ENCODE peak calls at places on chromosomes 13 and 19, in ten cellular contexts. M is LHCN-M2; N is GM12864; W is AG04450; D is NCI-H2227 treated with DMSO at 0.1 percent for 48 hours; K is T-helper 2 cell; P is stimulated activated CD4-positive, alpha-beta T cell treated with anti-CD3 and anti-CD28 coated beads, Interleukin-12 subunit alpha, Interleukin-12 subunit beta, amount 100 ng/mL, for 48 hours; L is A172; Z is activated CD4-positive, alpha-beta memory T cell treated with anti-CD3 and anti-CD28 coated beads, Interleukin-2, amount 10 ng/mL, durations not matched to agents 7 days and 5 days; T is iris pigment epithelial cell. O is an unnamed sample.

GRCh38 chr13:113814435-113814821 is 49.4 kb downstream of the GAS6 start:
- DNase-seq in L (peak), N (no peak), W (no peak), T (peak), P (no peak), K (no peak), D (no peak), Z (no peak), M (peak), O (peak)

GRCh38 chr13:113976711-113977684 is 3.1 kb upstream of the C13orf46 start:
- DNase-seq in W (peak), L (peak), N (no peak), P (no peak), K (no peak), T (peak), D (no peak), M (peak), Z (no peak), O (peak)

GRCh38 chr13:80030491-80030890 is 310.4 kb downstream of the SPRY2 start:
- DNase-seq in Z (no peak), D (no peak), N (no peak), M (peak), P (no peak), K (no peak), W (no peak), L (peak), T (no peak), O (peak)

GRCh38 chr13:40477623-40478608 is 188.5 kb downstream of the FOXO1 start:
- DNase-seq in Z (no peak), N (no peak), T (peak), D (no peak), K (no peak), M (no peak), L (no peak), P (no peak), W (no peak), O (no peak)

GRCh38 chr13:27830010-27830409 is 37.7 kb downstream of the GSX1 start:
- DNase-seq in W (no peak), D (peak), N (no peak), L (no peak), K (peak), M (peak), P (peak), Z (peak), T (peak), O (peak)

GRCh38 chr13:36685912-36686311 is 12.1 kb downstream of the SERTM1 start:
- DNase-seq in D (no peak), W (no peak), T (peak), M (peak), K (no peak), Z (no peak), P (no peak), N (no peak), L (no peak), O (no peak)

GRCh38 chr19:13181747-13182388 is 31.7 kb downstream of the IER2 start:
- DNase-seq in D (no peak), W (no peak), N (no peak), M (no peak), T (peak), L (peak), Z (peak), K (no peak), P (no peak), O (peak)

GRCh38 chr13:32720026-32720425 is 133.8 kb downstream of the PDS5B start:
- DNase-seq in N (no peak), D (no peak), Z (no peak), P (no peak), T (peak), M (no peak), W (no peak), L (no peak), K (no peak), O (no peak)

GRCh38 chr19:2003901-2004300 is 11.6 kb downstream of the BTBD2 start:
- DNase-seq in Z (no peak), T (no peak), W (no peak), K (no peak), P (no peak), D (no peak), N (no peak), L (no peak), M (no peak), O (no peak)

GRCh38 chr13:99417151-99417820 is 84.0 kb upstream of the TM9SF2 start:
- DNase-seq in T (no peak), D (peak), M (no peak), P (no peak), W (no peak), K (no peak), N (no peak), L (no peak), Z (no peak), O (no peak)

GRCh38 chr13:37141011-37141410 is 35.5 kb upstream of the CSNK1A1L start:
- DNase-seq in K (no peak), N (no peak), T (no peak), M (peak), D (no peak), P (no peak), L (no peak), W (no peak), Z (no peak), O (no peak)

GRCh38 chr13:113637262-113638160 is 20.5 kb downstream of the ATP4B start:
- DNase-seq in T (no peak), P (no peak), M (no peak), L (no peak), K (no peak), N (no peak), Z (no peak), W (no peak), D (no peak), O (no peak)

GRCh38 chr13:106532111-106532929 is 3.1 kb downstream of the EFNB2 start:
- DNase-seq in M (peak), Z (no peak), D (peak), K (no peak), W (no peak), T (peak), P (no peak), N (no peak), L (peak), O (no peak)

O was measured in RPMI7951.